ENCODE peak calls at places on chromosomes 5 and 9, in five cellular contexts. Y is K562, R is GM12878, B is H1, N is HepG2. M is an unnamed sample.

GRCh38 chr9:79104216-79104615 is 467.5 kb upstream of the TLE4 start:
- DNase-seq in Y (no peak), R (no peak), B (no peak), N (no peak), M (no peak)

GRCh38 chr5:150329038-150329437 is 26.3 kb upstream of the ARSI start:
- DNase-seq in Y (no peak), R (no peak), B (no peak), N (no peak), M (no peak)

GRCh38 chr5:94021246-94021645 is 279.8 kb upstream of the POU5F2 start:
- DNase-seq in Y (no peak), R (no peak), B (no peak), N (peak), M (no peak)

GRCh38 chr9:98656536-98656935 is 52.2 kb downstream of the GABBR2 start:
- DNase-seq in Y (no peak), R (no peak), B (no peak), N (no peak), M (no peak)

GRCh38 chr5:65359981-65360380 is 121.7 kb downstream of the ADAMTS6 start:
- DNase-seq in Y (no peak), R (no peak), B (no peak), N (no peak), M (no peak)

GRCh38 chr5:35518104-35518503 is 99.6 kb upstream of the SPEF2 start:
- DNase-seq in Y (no peak), R (peak), B (no peak), N (no peak), M (no peak)

GRCh38 chr5:2293906-2294305 is 411.2 kb upstream of the IRX4 start:
- DNase-seq in Y (no peak), R (no peak), B (no peak), N (no peak), M (no peak)

GRCh38 chr9:122213589-122214413 is 15.0 kb downstream of the LHX6 start:
- DNase-seq in Y (peak), R (no peak), B (peak), N (peak), M (peak)

GRCh38 chr5:59887274-59887673 is 6.3 kb downstream of the PDE4D start:
- DNase-seq in Y (no peak), R (no peak), B (no peak), N (no peak), M (no peak)

GRCh38 chr5:150497989-150498317 is 10.0 kb upstream of the NDST1 start:
- DNase-seq in Y (no peak), R (no peak), B (no peak), N (no peak), M (no peak)

GRCh38 chr9:79061766-79062165 is 510.0 kb upstream of the TLE4 start:
- DNase-seq in Y (no peak), R (no peak), B (no peak), N (no peak), M (no peak)

GRCh38 chr5:15170173-15170572 is 298.6 kb upstream of the ANKH start:
- DNase-seq in Y (no peak), R (no peak), B (no peak), N (no peak), M (no peak)

GRCh38 chr5:149345892-149346222 is 558 bp downstream of the GRPEL2 start:
- DNase-seq in Y (no peak), R (no peak), B (no peak), N (no peak), M (peak)

GRCh38 chr9:133958756-133959155 is 33.4 kb downstream of the VAV2 start:
- DNase-seq in Y (no peak), R (no peak), B (no peak), N (no peak), M (no peak)

GRCh38 chr9:114503009-114503408 is 2.3 kb downstream of the WHRN start:
- DNase-seq in Y (no peak), R (no peak), B (no peak), N (no peak), M (no peak)

GRCh38 chr9:86406366-86406765 is 52.2 kb upstream of the TUT7 start:
- DNase-seq in Y (no peak), R (no peak), B (no peak), N (peak), M (no peak)

GRCh38 chr9:116935149-116935897 is 248.2 kb downstream of the TRIM32 start:
- DNase-seq in Y (no peak), R (no peak), B (no peak), N (no peak), M (no peak)

GRCh38 chr5:73763300-73764032 is 137.5 kb downstream of the ARHGEF28 start:
- DNase-seq in Y (no peak), R (no peak), B (no peak), N (peak), M (no peak)

GRCh38 chr5:114362197-114362976 is 517 bp downstream of the KCNN2 start:
- DNase-seq in Y (no peak), R (no peak), B (peak), N (no peak), M (peak)

GRCh38 chr5:3268760-3269330 is 326.8 kb upstream of the IRX1 start:
- DNase-seq in Y (no peak), R (no peak), B (no peak), N (no peak), M (no peak)

GRCh38 chr5:19496056-19496455 is 491.9 kb downstream of the CDH18 start:
- DNase-seq in Y (no peak), R (no peak), B (no peak), N (no peak), M (no peak)
- TF ChIP-seq CREB1 in Y (no peak), R (no peak), B (no peak), N (no peak), M (no peak)

GRCh38 chr9:130446111-130446861 is 1.5 kb downstream of the ASS1 start:
- DNase-seq in Y (peak), R (no peak), B (peak), N (peak), M (peak)

GRCh38 chr9:130447193-130447816 is 2.5 kb downstream of the ASS1 start:
- DNase-seq in Y (no peak), R (no peak), B (no peak), N (no peak), M (no peak)

GRCh38 chr9:130443840-130444492 is 795 bp upstream of the ASS1 start:
- DNase-seq in Y (no peak), R (no peak), B (no peak), N (no peak), M (no peak)

GRCh38 chr9:130444565-130445221 is at the start of gene ASS1:
- DNase-seq in Y (peak), R (no peak), B (peak), N (peak), M (peak)

DNA sequence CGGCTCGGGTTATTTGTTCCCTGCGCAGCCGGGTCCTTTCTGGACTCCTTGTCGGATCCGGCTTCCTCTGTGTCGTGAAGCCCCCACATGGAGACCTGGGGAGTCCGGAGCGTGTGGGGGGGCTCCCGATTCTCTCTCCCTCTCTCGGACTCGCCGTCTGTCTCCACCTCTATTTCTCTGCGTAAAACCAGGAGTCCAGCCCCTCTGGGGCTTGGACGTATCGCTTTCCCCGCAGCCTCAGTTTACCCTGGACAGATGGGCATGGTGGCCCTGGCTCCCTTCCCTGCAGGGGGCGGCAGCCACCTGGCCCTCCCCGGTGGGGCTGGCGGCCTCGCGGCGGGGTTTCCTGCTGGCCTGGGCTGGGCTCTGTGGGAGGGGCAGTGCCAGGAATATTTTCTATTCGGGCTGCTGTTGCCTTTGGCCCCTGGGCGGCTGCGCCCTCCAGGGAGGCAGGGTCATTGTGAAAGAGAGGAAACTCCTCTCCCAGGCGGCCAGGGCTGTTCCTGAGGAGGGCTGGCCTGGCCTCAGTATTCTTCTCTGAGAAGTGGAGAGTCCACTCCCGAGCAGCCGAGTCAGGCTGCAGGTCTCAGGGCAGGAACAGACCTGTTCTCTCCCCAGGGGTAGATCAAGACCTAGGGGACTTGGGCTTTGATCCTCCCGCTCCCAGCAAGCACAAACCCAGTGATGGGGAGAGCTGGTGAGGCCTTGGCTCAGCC is 665 bp downstream of the ASS1 start:
- DNase-seq in Y (no peak), R (no peak), B (peak), N (peak), M (peak)
- TF ChIP-seq POLR2AphosphoS5 in Y (no peak), R (no peak), B (no peak), N (no peak), M (no peak)

GRCh38 chr5:81003987-81004386 is 43.8 kb downstream of the RASGRF2 start:
- DNase-seq in Y (no peak), R (no peak), B (no peak), N (no peak), M (no peak)

DNA sequence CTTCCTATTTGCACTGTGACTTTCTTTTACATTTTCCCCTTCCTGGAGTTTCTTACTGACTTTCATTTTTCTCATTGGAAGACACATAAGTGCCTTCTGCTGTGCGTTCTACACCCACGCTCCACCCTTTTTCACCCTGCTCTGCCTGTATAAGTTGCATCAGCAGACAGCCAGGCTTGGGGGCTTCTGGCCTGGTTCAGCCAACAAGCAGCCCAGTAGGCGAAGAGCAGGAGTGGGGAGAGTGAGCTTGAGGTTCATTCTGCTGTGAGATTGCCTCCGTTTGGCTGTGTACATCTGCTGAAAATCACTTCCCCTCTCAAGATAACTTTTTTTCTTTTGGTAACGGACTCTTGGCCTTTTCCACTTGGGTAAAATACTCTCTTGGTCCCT is 38.4 kb downstream of the RASGRF2 start:
- DNase-seq in Y (no peak), R (no peak), B (no peak), N (no peak), M (no peak)
- H2AFZ ChIP-seq in Y (no peak), R (no peak), B (no peak), N (no peak), M (no peak)

GRCh38 chr9:34650816-34651215 is 1.2 kb upstream of the IL11RA start:
- DNase-seq in Y (no peak), R (no peak), B (no peak), N (no peak), M (no peak)
- TF ChIP-seq CREB1 in Y (no peak), R (no peak), B (no peak), N (no peak), M (no peak)

GRCh38 chr5:178530526-178530925 is 59.7 kb downstream of the COL23A1 start:
- DNase-seq in Y (no peak), R (no peak), B (no peak), N (no peak), M (no peak)

GRCh38 chr5:178531786-178532185 is 58.4 kb downstream of the COL23A1 start:
- DNase-seq in Y (no peak), R (no peak), B (no peak), N (no peak), M (no peak)

GRCh38 chr5:178527458-178528307 is 62.5 kb downstream of the COL23A1 start:
- DNase-seq in Y (no peak), R (no peak), B (no peak), N (no peak), M (no peak)

GRCh38 chr5:178526796-178527457 is 63.3 kb downstream of the COL23A1 start:
- DNase-seq in Y (no peak), R (no peak), B (no peak), N (no peak), M (no peak)

DNA sequence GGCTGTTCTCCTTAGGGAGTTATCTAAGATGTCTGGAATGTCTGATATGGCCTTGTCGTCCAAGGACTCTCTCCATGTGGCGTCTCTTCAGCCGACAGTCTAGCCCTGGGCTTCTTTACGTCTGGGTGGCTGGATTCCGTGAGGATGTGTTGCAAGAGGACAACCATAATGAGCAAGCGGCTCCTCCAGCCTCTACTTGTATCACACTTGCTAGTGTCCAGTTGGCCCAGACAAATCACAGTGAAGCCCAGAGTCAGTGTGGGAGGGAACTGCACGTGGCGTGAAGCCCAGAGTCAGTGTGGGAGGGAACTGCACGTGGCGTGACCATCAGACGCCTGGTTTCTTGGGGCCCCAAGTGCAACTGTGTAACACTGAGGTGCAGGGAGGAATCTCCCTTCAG is 61.1 kb downstream of the COL23A1 start:
- DNase-seq in Y (no peak), R (no peak), B (no peak), N (no peak), M (no peak)
- TF ChIP-seq POLR2AphosphoS5 in Y (no peak), R (no peak), B (no peak), N (no peak), M (no peak)

DNA sequence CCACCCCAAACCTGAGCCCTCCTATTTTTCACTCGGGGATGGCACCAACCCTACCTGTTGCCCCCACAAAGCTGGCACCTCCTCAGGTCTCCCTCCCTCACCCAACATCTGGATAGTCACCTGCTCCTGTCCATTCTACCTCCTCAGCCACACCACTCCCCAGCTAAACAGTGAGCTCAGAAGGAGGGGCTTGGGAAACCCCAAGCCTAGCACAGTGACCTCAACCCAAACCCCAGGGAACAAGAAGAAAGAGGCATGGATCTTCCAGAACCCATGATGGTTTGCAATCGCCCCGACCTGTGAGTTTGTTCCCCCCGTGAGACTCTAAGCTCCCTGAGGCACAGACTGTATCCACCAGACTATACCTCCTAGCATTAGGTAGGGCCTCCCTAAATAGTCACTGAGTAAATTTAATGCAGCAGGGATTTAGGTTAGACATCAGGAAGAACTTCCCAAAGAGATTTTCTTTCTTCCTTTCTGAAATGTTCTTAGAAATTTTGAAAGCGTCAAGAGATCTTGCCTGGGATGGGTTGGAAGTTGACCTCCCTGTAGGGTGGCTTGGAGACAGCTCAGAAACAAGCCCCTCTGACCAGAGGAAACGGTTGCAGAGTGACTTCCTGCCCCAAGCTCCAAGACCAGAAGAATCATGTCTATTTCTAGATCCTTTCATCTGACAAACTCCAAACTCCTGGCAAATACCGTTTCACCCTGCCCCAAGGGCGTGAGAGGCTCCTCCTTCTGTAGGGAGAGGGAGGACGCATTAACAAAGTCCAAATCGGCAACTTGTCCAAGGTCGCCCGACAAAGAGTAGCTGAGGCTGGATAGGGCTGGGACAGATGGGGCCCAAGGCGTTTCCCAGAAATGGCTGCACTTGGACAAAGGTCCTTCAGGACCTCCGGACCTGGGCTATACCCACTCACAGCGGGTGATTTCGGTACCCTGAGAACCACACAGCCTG is 4.1 kb downstream of the FIBCD1 start:
- DNase-seq in Y (peak), R (no peak), B (no peak), N (peak), M (no peak)
- H2AFZ ChIP-seq in Y (no peak), R (no peak), B (no peak), N (no peak), M (no peak)

DNA sequence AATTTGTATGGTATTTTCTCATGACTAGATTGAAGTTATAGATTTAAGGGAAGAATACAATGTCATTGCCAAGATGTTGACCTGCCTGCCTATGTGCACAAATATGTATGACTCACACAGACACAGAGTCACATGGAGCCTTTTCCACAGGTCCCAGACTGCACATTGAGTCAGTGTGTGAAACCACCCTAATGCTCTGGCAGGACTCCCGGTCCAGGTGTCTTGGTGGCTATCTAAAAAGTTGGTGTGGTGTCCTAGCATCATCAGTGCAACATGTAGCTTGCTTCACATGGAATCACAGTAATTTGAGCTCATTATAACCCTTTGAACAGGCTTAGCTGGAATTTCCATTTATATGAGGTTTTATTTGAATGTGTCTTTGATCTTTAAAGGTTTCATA is 10.8 kb downstream of the IFNA5 start:
- DNase-seq in Y (no peak), R (peak), B (no peak), N (peak), M (no peak)
- TF ChIP-seq CREB1 in Y (no peak), R (no peak), B (no peak), N (no peak), M (no peak)

DNA sequence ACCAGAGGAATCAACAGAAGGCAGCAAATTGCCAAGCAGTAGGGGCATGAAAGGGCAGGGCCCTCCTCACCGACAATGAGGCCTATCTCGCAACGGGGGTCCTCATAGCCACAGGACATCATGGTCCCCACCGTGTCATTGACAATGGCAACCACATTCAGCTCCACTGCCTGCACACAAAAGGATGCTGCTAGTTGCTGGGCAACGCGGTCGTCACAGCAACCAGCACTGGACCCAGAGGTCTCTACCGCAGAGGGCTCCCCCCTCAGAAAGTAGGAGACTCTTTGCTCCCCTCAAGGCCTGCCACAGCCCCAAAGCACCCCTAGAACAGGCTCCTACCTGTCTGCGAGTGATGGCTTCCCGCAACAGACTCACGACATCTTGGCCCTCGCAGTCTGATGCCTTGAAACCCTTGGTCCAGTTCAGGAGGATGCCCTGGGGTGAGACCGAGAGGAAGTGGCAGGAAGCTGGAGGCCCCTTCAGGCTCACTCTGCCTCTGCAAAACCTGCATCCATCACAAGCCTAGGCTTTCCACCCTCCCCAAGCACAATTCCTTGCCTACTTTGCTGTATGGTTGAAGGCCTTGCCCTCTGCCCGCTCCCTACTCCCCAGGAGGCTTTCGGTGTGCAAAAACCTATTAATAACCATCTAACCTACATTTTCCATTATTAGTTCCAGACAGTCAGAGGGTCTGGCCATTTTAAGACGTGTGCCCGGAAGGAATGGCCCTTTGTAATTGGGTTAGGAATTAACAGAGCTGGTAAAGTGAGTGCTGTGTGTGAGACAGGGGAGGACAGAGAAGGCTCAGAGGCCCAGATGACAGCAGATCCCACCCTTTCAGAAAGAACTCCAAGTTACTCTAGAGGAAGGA is 15.2 kb downstream of the HK3 start:
- DNase-seq in Y (no peak), R (no peak), B (no peak), N (no peak), M (no peak)
- TF ChIP-seq POLR2AphosphoS5 in Y (no peak), R (no peak), B (no peak), N (no peak), M (no peak)

GRCh38 chr9:107483666-107484065 is 5.9 kb downstream of the KLF4 start:
- DNase-seq in Y (no peak), R (no peak), B (no peak), N (no peak), M (no peak)
- H2AFZ ChIP-seq in Y (no peak), R (no peak), B (no peak), N (no peak), M (no peak)

GRCh38 chr9:17627641-17628040 is 48.8 kb downstream of the SH3GL2 start:
- DNase-seq in Y (no peak), R (no peak), B (no peak), N (no peak), M (no peak)
- TF ChIP-seq CREB1 in Y (no peak), R (no peak), B (no peak), N (no peak), M (no peak)